ENCODE peak calls at places on chromosomes 7 and 10, in five cellular contexts. O is heart left ventricle, C is GM12865, X is uterus, D is choroid plexus epithelial cell. P is an unnamed sample.

GRCh38 chr10:25174461-25175230 is at the start of gene GPR158:
- DNase-seq in O (peak), X (peak), C (peak), D (peak), P (peak)

GRCh38 chr10:14953452-14954000 is 370 bp downstream of the DCLRE1C start:
- DNase-seq in X (no peak), O (peak), D (peak), C (peak), P (peak)

GRCh38 chr7:147611402-147611801 is 979.2 kb upstream of the C7orf33 start:
- DNase-seq in O (no peak), X (no peak), D (no peak), C (no peak), P (no peak)

GRCh38 chr10:24622781-24623301 is 100.8 kb downstream of the ARHGAP21 start:
- DNase-seq in O (no peak), C (no peak), X (no peak), D (peak), P (peak)

GRCh38 chr7:99379043-99379577 is 4.6 kb downstream of the ARPC1B start:
- DNase-seq in C (peak), O (peak), X (peak), D (peak), P (peak)

GRCh38 chr7:122412886-122413285 is 108.3 kb upstream of the FEZF1 start:
- DNase-seq in D (peak), X (peak), O (no peak), C (no peak), P (peak)

GRCh38 chr10:59434463-59435326 is 72.3 kb upstream of the FAM13C start:
- DNase-seq in C (no peak), D (peak), O (no peak), X (no peak), P (no peak)

GRCh38 chr10:4882704-4883078 is 56.7 kb downstream of the AKR1E2 start:
- DNase-seq in D (no peak), C (no peak), O (no peak), X (no peak), P (no peak)

GRCh38 chr10:110209926-110210662 is 2.7 kb downstream of the MXI1 start:
- DNase-seq in X (peak), D (peak), O (peak), C (peak), P (peak)

GRCh38 chr10:118870467-118871243 is 115.9 kb upstream of the CACUL1 start:
- DNase-seq in O (peak), C (no peak), D (peak), X (peak), P (peak)

GRCh38 chr7:157690833-157691382 is 354.1 kb downstream of the DNAJB6 start:
- DNase-seq in X (peak), C (no peak), O (peak), D (peak), P (peak)

GRCh38 chr7:101020444-101020843 is 563 bp downstream of the MUC17 start:
- DNase-seq in O (no peak), X (no peak), C (no peak), D (no peak), P (no peak)

GRCh38 chr7:90605055-90605454 is 8.9 kb downstream of the CDK14 start:
- DNase-seq in O (no peak), D (no peak), C (peak), X (no peak), P (no peak)

GRCh38 chr10:101405006-101405405 is 51.0 kb downstream of the BTRC start:
- DNase-seq in D (no peak), C (no peak), X (no peak), O (no peak), P (no peak)

GRCh38 chr10:133079836-133080682 is 7.7 kb upstream of the ADGRA1 start:
- DNase-seq in X (no peak), C (no peak), O (no peak), D (no peak), P (no peak)

GRCh38 chr10:24643679-24644209 is 79.9 kb downstream of the ARHGAP21 start:
- DNase-seq in C (no peak), D (no peak), O (no peak), X (no peak), P (no peak)

GRCh38 chr10:58701398-58702135 is 188.9 kb downstream of the BICC1 start:
- DNase-seq in O (peak), X (peak), D (peak), C (no peak), P (peak)

GRCh38 chr10:12396093-12396492 is 46.7 kb downstream of the CAMK1D start:
- DNase-seq in O (no peak), X (no peak), D (no peak), C (no peak), P (no peak)

GRCh38 chr7:128453836-128454804 is 1.6 kb upstream of the HILPDA start:
- DNase-seq in O (peak), C (no peak), D (peak), X (peak), P (peak)

GRCh38 chr7:44431091-44431608 is 59.3 kb downstream of the NUDCD3 start:
- DNase-seq in C (peak), O (no peak), X (no peak), D (peak), P (no peak)

GRCh38 chr10:110618206-110618605 is 25.9 kb upstream of the RBM20 start:
- DNase-seq in C (no peak), D (no peak), O (no peak), X (no peak), P (no peak)

GRCh38 chr10:23331567-23332290 is 12.9 kb downstream of the C10orf67 start:
- DNase-seq in C (no peak), X (no peak), D (peak), O (no peak), P (peak)

GRCh38 chr7:44283381-44284211 is 41.8 kb downstream of the CAMK2B start:
- DNase-seq in O (peak), D (no peak), C (no peak), X (peak), P (no peak)

GRCh38 chr10:104349623-104350142 is 4.0 kb upstream of the CFAP58 start:
- DNase-seq in D (peak), X (peak), C (peak), O (no peak), P (peak)

GRCh38 chr10:18216482-18216881 is 76.3 kb downstream of the CACNB2 start:
- DNase-seq in C (peak), O (no peak), D (peak), X (no peak), P (peak)

GRCh38 chr10:13961096-13961495 is 369.6 kb downstream of the FRMD4A start:
- DNase-seq in O (no peak), D (peak), C (no peak), X (no peak), P (peak)

GRCh38 chr7:51228386-51228958 is 88.1 kb downstream of the COBL start:
- DNase-seq in X (no peak), O (no peak), C (no peak), D (no peak), P (no peak)

GRCh38 chr10:101995451-101996063 is 60.4 kb downstream of the ARMH3 start:
- DNase-seq in C (no peak), O (no peak), D (peak), X (no peak), P (peak)

GRCh38 chr10:19772958-19773357 is 43.3 kb upstream of the PLXDC2 start:
- DNase-seq in O (no peak), D (peak), X (no peak), C (no peak), P (no peak)

GRCh38 chr7:78226059-78226658 is 427.6 kb downstream of the PHTF2 start:
- DNase-seq in D (peak), O (no peak), C (peak), X (no peak), P (no peak)

GRCh38 chr7:142612264-142612881 is 136.9 kb upstream of the PRSS1 start:
- DNase-seq in D (peak), X (no peak), O (no peak), C (no peak), P (peak)

GRCh38 chr10:96271017-96271815 is at the start of gene BLNK:
- DNase-seq in C (peak), D (peak), O (peak), X (peak), P (peak)

DNA sequence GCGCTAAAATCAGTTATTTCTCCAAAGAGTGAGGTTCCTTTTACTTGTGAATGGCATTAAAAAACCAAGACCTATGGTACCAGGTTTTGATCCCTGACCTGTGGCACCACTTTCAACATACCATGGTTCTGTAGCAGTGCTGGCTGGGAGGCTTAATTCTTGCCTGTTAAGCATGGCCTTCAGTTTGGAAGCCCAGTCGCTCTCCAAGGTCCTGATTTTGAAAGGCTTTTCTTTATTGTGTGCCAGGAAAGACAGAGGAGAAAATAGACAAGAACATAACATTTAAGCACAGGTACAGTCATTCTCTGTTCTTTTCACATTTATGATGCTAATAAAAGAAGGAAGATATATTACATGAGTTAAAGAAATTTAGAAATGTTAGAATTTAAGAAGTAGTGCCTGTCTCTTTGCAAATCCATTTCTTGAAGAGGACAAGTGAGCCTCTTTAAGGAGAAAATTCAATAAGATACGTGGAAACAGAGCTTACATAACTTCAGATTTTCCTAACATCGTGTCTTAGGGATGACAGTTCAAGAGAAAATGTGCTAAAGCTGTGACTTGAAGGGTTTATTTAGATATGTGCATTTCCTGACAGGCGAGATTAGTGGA is 357.6 kb downstream of the DPP6 start:
- DNase-seq in D (peak), O (no peak), X (peak), C (peak), P (no peak)
- TF ChIP-seq CTCF in D (no peak), O (no peak), X (no peak), C (no peak), P (no peak)

DNA sequence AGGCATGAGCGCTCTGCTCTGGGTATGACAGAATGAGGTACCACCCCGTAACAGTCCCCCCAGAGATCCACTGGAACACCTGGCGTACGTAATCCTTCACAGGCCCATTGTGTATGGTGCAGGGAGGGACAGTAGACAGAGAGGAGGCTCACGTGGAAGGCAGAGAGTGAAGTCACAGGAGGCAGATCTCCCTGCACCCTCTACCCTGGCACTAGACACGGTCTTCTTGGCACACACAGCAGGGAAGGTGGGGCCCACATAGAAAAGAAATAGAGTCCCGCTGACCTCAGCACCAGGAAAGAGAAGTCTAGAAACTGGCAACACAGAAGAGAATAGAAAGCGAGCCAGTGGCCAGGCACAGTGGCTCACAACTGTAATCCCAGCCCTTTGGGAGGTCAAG is 51.9 kb downstream of the SLC29A4 start:
- DNase-seq in O (no peak), X (no peak), D (no peak), C (no peak), P (no peak)
- H3K4me3 ChIP-seq in O (no peak), X (no peak), D (no peak), C (no peak), P (no peak)

GRCh38 chr7:24665564-24666294 is 91.5 kb downstream of the GSDME start:
- DNase-seq in D (peak), C (peak), X (peak), O (no peak), P (peak)
- TF ChIP-seq CTCF in D (peak), C (peak), X (peak), O (peak), P (peak)

GRCh38 chr7:2306688-2307087 is 7.6 kb downstream of the SNX8 start:
- DNase-seq in D (peak), O (no peak), C (no peak), X (no peak), P (no peak)
- H3K4me3 ChIP-seq in D (no peak), O (no peak), C (peak), X (no peak), P (no peak)

GRCh38 chr7:2566890-2567662 is 8.3 kb downstream of the IQCE start:
- DNase-seq in O (peak), D (peak), C (peak), X (no peak), P (peak)
- TF ChIP-seq CTCF in O (no peak), D (no peak), C (peak), X (no peak), P (no peak)

GRCh38 chr10:128835361-128835760 is 631.7 kb upstream of the MGMT start:
- DNase-seq in X (no peak), C (no peak), O (no peak), D (no peak), P (no peak)

GRCh38 chr10:128839134-128839533 is 627.9 kb upstream of the MGMT start:
- DNase-seq in C (no peak), X (no peak), O (no peak), D (no peak), P (no peak)

GRCh38 chr10:128839701-128840100 is 627.3 kb upstream of the MGMT start:
- DNase-seq in X (no peak), C (no peak), O (no peak), D (no peak), P (no peak)

DNA sequence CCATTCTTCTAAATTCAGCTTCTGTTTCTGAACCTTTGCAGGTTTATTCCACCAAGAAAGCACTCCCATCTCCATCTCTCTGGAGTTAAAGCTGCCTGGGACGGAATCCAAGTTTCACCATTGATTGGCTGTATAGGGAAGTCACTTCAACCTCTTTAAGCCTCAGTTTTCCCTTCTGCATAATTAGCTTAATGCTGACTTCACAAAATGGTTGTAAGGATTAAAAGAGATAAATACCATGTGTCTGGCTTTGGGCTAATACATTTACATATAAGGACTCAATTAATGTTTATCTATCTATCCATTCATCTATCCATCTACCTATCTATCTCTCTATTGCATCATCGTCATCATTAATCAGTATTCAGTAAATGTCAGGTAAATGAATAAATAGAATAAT is 629.6 kb upstream of the MGMT start:
- DNase-seq in C (no peak), X (no peak), O (no peak), D (no peak), P (no peak)
- H3K4me3 ChIP-seq in C (no peak), X (no peak), O (no peak), D (no peak), P (no peak)

DNA sequence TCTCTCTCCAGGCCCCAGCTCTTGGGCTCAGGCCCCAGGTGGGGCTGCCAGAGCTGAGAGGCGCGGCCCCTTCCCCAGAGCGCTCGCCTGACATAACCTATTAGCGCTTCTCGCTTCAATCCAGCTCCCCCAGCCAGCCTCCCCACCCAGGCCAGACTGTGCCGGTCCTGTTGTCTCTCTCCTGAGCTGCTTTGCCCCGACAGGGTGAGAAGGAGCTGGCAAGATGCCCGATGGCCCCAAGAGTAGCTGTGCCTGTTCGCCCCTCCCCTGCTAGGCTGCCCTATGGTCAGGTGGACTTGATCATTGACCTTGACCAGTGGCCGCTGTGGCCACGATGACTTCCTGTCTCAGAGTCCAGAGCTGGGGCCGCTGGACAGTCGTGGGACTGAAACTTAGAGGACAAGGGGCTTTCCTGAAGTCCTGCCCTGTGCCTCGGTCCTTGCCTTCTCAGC is 9.1 kb downstream of the TMEM270 start:
- DNase-seq in C (no peak), O (no peak), X (no peak), D (no peak), P (no peak)
- TF ChIP-seq CTCF in C (no peak), O (no peak), X (no peak), D (no peak), P (no peak)

DNA sequence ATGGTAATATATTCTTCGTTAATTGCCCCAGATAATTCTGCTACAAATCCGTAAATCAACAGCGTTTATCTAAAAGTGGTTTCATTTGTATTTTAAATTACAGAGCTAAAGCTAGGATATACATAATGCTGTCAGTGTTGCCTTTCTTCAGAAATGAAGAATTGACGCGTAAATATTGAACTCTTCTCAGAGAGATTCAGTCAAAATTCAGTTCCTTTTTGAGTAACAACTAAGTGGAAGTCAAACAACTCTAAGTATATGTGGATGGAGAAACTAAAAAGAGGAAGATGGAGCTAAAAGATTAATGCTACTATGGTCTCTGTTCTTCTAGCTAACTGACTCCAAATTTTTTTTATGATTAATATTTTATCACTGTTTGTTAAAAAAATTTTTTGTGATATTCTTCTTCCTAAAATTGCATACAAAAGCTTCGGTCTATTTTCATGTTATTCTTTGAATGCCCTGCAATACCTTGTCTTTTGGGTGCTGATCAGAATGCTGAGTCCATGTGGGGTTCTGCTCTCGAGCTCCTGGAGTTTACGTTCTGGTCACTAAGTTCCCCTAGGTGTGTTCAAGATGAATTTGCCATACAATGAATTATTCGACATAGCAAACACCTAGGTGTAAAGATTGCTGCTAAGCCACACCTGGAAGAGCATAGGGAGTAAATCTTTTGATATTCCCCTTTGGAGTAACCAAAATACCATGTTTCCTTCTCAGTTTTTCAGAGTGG is 20.7 kb downstream of the MDFIC start:
- DNase-seq in O (no peak), D (no peak), X (no peak), C (no peak), P (no peak)
- H3K4me3 ChIP-seq in O (no peak), D (no peak), X (no peak), C (no peak), P (no peak)

P was measured in AG10803.